ENCODE peak calls at places on chromosome 17, in four cellular contexts. F, T, Y and A are unnamed samples.

GRCh38 chr17:55264273-55264639 is 504 bp upstream of the HLF start:
- DNase-seq in F (no peak), T (no peak), Y (no peak), A (no peak)

GRCh38 chr17:40310882-40311391 is 2.0 kb downstream of the RARA start:
- DNase-seq in F (no peak), T (no peak), Y (no peak), A (no peak)

GRCh38 chr17:81954131-81955057 is 6.6 kb downstream of the NOTUM start:
- DNase-seq in F (no peak), T (no peak), Y (no peak), A (no peak)

GRCh38 chr17:3885271-3885670 is 7.6 kb downstream of the CAMKK1 start:
- DNase-seq in F (peak; percentile 23), T (no peak), Y (no peak), A (no peak)

GRCh38 chr17:41615454-41615853 is 2.9 kb upstream of the KRT16 start:
- DNase-seq in F (peak; percentile 6), T (no peak), Y (no peak), A (peak; percentile 32)

GRCh38 chr17:38705803-38706624 is 941 bp downstream of the MLLT6 start:
- DNase-seq in F (no peak), T (peak; percentile 75), Y (no peak), A (no peak)

GRCh38 chr17:80252871-80253270 is 7.8 kb upstream of the RNF213 start:
- DNase-seq in F (peak; percentile 19), T (peak; percentile 82), Y (no peak), A (peak; percentile 46)

GRCh38 chr17:30336369-30337171 is 2.7 kb upstream of the TMIGD1 start:
- DNase-seq in F (peak; percentile 36), T (peak; percentile 79), Y (peak; percentile 59), A (peak; percentile 79)

GRCh38 chr17:80512233-80512632 is 32.4 kb upstream of the RPTOR start:
- DNase-seq in F (peak; percentile 78), T (no peak), Y (peak; percentile 79), A (no peak)

GRCh38 chr17:74566132-74566753 is 1.1 kb downstream of the CD300H start:
- DNase-seq in F (peak; percentile 34), T (peak; percentile 35), Y (no peak), A (peak; percentile 57)

GRCh38 chr17:78020717-78021108 is 62.2 kb downstream of the TNRC6C start:
- DNase-seq in F (peak; percentile 3), T (no peak), Y (no peak), A (no peak)

GRCh38 chr17:54781389-54781788 is 119.3 kb upstream of the TOM1L1 start:
- DNase-seq in F (no peak), T (no peak), Y (no peak), A (no peak)

GRCh38 chr17:74408262-74408661 is 23.6 kb upstream of the GPRC5C start:
- DNase-seq in F (peak; percentile 53), T (no peak), Y (no peak), A (no peak)

GRCh38 chr17:50348522-50349240 is 2.8 kb downstream of the XYLT2 start:
- DNase-seq in F (peak; percentile 56), T (no peak), Y (peak; percentile 53), A (no peak)

GRCh38 chr17:61466246-61466645 is 14.0 kb downstream of the TBX4 start:
- DNase-seq in F (no peak), T (no peak), Y (no peak), A (no peak)

GRCh38 chr17:74210191-74211140 is 2.9 kb upstream of the TTYH2 start:
- DNase-seq in F (peak; percentile 77), T (peak; percentile 71), Y (peak; percentile 58), A (peak; percentile 63)

GRCh38 chr17:67365762-67366192 is 600 bp downstream of the PSMD12 start:
- DNase-seq in F (peak; percentile 80), T (no peak), Y (peak; percentile 78), A (no peak)

GRCh38 chr17:35467824-35468223 is 19.3 kb upstream of the SLFN13 start:
- DNase-seq in F (no peak), T (no peak), Y (no peak), A (no peak)

GRCh38 chr17:32783602-32784001 is 93.3 kb downstream of the MYO1D start:
- DNase-seq in F (peak; percentile 53), T (no peak), Y (peak; percentile 66), A (peak; percentile 39)

GRCh38 chr17:6927290-6927844 is 68.5 kb upstream of the ALOX12 start:
- DNase-seq in F (peak; percentile 35), T (no peak), Y (peak; percentile 61), A (no peak)

GRCh38 chr17:28957277-28957991 is 6.1 kb upstream of the PHF12 start:
- DNase-seq in F (no peak), T (no peak), Y (no peak), A (no peak)

GRCh38 chr17:36602030-36602737 is 801 bp downstream of the MRM1 start:
- DNase-seq in F (peak; percentile 17), T (peak; percentile 56), Y (peak; percentile 9), A (no peak)

GRCh38 chr17:83146347-83146746 is 66.9 kb downstream of the METRNL start:
- DNase-seq in F (no peak), T (no peak), Y (no peak), A (no peak)

GRCh38 chr17:17453088-17453487 is 23.7 kb upstream of the MED9 start:
- DNase-seq in F (no peak), T (no peak), Y (no peak), A (no peak)

GRCh38 chr17:81249233-81250040 is 10.3 kb downstream of the NDUFAF8 start:
- DNase-seq in F (peak; percentile 37), T (no peak), Y (peak; percentile 8), A (no peak)

GRCh38 chr17:43766413-43767052 is 7.9 kb upstream of the SOST start:
- DNase-seq in F (peak; percentile 28), T (peak; percentile 70), Y (peak; percentile 51), A (peak; percentile 39)

GRCh38 chr17:61490540-61490975 is 38.3 kb downstream of the TBX4 start:
- DNase-seq in F (peak; percentile 81), T (no peak), Y (peak; percentile 90), A (no peak)

GRCh38 chr17:17824119-17824779 is 12.5 kb downstream of the SREBF1 start:
- DNase-seq in F (no peak), T (peak; percentile 63), Y (no peak), A (no peak)

GRCh38 chr17:74922694-74923537 is at the start of gene USH1G:
- DNase-seq in F (no peak), T (no peak), Y (no peak), A (no peak)

GRCh38 chr17:2077040-2077439 is 22.1 kb downstream of the HIC1 start:
- DNase-seq in F (no peak), T (no peak), Y (no peak), A (no peak)

GRCh38 chr17:7034955-7035590 is 742 bp upstream of the SLC16A13 start:
- DNase-seq in F (no peak), T (no peak), Y (no peak), A (no peak)

GRCh38 chr17:5892897-5893656 is 177.1 kb upstream of the WSCD1 start:
- DNase-seq in F (no peak), T (no peak), Y (no peak), A (no peak)

GRCh38 chr17:74749262-74750038 is 1.0 kb downstream of the NHERF1 start:
- DNase-seq in F (peak; percentile 27), T (peak; percentile 63), Y (no peak), A (no peak)

GRCh38 chr17:28471531-28472342 is 1.7 kb upstream of the SLC13A2 start:
- DNase-seq in F (no peak), T (no peak), Y (no peak), A (no peak)

GRCh38 chr17:63039899-63040602 is 74.0 kb downstream of the TANC2 start:
- DNase-seq in F (peak; percentile 84), T (no peak), Y (peak; percentile 56), A (peak; percentile 37)

GRCh38 chr17:63039342-63039741 is 73.3 kb downstream of the TANC2 start:
- DNase-seq in F (peak; percentile 17), T (no peak), Y (peak; percentile 28), A (no peak)

GRCh38 chr17:63041251-63041650 is 75.2 kb downstream of the TANC2 start:
- DNase-seq in F (no peak), T (no peak), Y (no peak), A (no peak)

GRCh38 chr17:63041722-63042121 is 75.7 kb downstream of the TANC2 start:
- DNase-seq in F (no peak), T (no peak), Y (no peak), A (no peak)

GRCh38 chr17:63040816-63041215 is 74.8 kb downstream of the TANC2 start:
- DNase-seq in F (no peak), T (no peak), Y (no peak), A (no peak)
- H3K9ac ChIP-seq in F (no peak overlapping the region), T (no peak overlapping the region), Y (no peak overlapping the region), A (no peak overlapping the region)

GRCh38 chr17:45307290-45308015 is 9.4 kb downstream of the MAP3K14 start:
- DNase-seq in F (peak; percentile 89), T (no peak), Y (peak; percentile 90), A (no peak)
- H3K9ac ChIP-seq in F (peak overlapping the region; percentile 21), T (no peak overlapping the region), Y (no peak overlapping the region), A (peak overlapping the region; percentile 1)

GRCh38 chr17:79216826-79217225 is 142.2 kb downstream of the ENGASE start:
- DNase-seq in F (no peak), T (no peak), Y (no peak), A (no peak)

GRCh38 chr17:79218825-79219200 is 144.2 kb downstream of the ENGASE start:
- DNase-seq in F (no peak), T (no peak), Y (no peak), A (no peak)

GRCh38 chr17:79218175-79218824 is 143.7 kb downstream of the ENGASE start:
- DNase-seq in F (no peak), T (no peak), Y (no peak), A (no peak)

GRCh38 chr17:79216391-79216790 is 141.8 kb downstream of the ENGASE start:
- DNase-seq in F (no peak), T (no peak), Y (no peak), A (no peak)

DNA sequence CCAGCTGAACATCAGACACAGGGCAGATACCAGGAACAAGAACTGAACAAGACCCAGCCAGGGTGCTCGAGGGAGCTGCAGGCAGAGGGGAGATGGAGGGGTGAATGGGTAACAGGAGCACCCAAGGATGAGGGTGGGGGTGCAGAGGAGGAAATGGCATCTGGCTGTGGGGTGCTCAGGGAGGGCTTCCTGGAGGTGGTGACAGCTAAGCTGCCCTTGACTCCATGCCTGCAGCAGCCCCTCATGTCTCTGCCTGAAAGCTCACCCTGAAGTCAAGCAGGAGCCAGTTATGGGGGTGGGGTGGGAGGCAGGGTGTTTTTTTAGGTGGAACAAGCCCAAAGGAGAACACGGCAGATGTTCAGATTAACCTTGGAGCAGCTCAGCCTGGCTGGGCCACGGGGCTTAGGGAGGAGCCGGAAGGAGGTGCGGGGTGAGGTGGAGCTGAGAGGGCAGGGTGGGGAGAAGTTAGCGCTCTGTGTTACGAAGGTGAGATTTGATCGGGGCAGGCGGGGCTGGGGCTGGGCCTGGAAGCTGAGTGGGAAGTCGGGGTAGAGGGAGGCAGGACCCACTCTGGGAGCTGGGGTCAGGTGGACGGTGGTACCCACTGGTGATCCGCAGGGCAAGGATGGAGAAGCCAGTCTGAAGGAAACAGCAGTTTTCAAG is 143.0 kb downstream of the ENGASE start:
- DNase-seq in F (no peak), T (no peak), Y (no peak), A (no peak)
- H3K9ac ChIP-seq in F (no peak overlapping the region), T (no peak overlapping the region), Y (no peak overlapping the region), A (no peak overlapping the region)

GRCh38 chr17:12789976-12790805 is 893 bp downstream of the ARHGAP44 start:
- DNase-seq in F (no peak), T (peak; percentile 45), Y (no peak), A (no peak)
- H3K9ac ChIP-seq in F (no peak overlapping the region), T (peak overlapping the region; percentile 75), Y (peak overlapping the region; percentile 33), A (peak overlapping the region; percentile 44)

GRCh38 chr17:57749701-57750100 is 4.6 kb upstream of the CCDC182 start:
- DNase-seq in F (no peak), T (no peak), Y (no peak), A (no peak)
- H3K9ac ChIP-seq in F (no peak overlapping the region), T (no peak overlapping the region), Y (no peak overlapping the region), A (no peak overlapping the region)

GRCh38 chr17:48546924-48547838 is 2.3 kb upstream of the HOXB2 start:
- DNase-seq in F (peak; percentile 57), T (peak; percentile 61), Y (peak; percentile 56), A (no peak)
- H3K9ac ChIP-seq in F (peak overlapping the region; percentile 37), T (peak overlapping the region; percentile 15), Y (peak overlapping the region; percentile 94), A (no peak overlapping the region)